ENCODE peak calls at places on chromosomes 13 and 19, in five cellular contexts. One of them, this sample, is unnamed.
A peak's percentile ranks its signal among the peaks of the same experiment; 100 is the strongest.

GRCh38 chr13:27770809-27771208 is 21.5 kb upstream of the GSX1 start:
- DNase-seq in K562: peak; percentile 26
- DNase-seq in HepG2: peak; percentile 42
- DNase-seq in H1: no peak
- DNase-seq in GM12891: no peak
- DNase-seq in this sample: no peak

GRCh38 chr13:112103971-112104872 is 37.3 kb downstream of the SOX1 start:
- DNase-seq in K562: no peak
- DNase-seq in HepG2: no peak
- DNase-seq in H1: peak; percentile 29
- DNase-seq in GM12891: no peak
- DNase-seq in this sample: no peak

GRCh38 chr19:16325671-16326400 is 1.2 kb downstream of the KLF2 start:
- DNase-seq in K562: no peak
- DNase-seq in HepG2: no peak
- DNase-seq in H1: no peak
- DNase-seq in GM12891: no peak
- DNase-seq in this sample: no peak

GRCh38 chr13:26895808-26896466 is 135.4 kb upstream of the GPR12 start:
- DNase-seq in K562: no peak
- DNase-seq in HepG2: no peak
- DNase-seq in H1: no peak
- DNase-seq in GM12891: no peak
- DNase-seq in this sample: no peak

GRCh38 chr13:82878536-82878935 is 1003.7 kb downstream of the SLITRK1 start:
- DNase-seq in K562: no peak
- DNase-seq in HepG2: no peak
- DNase-seq in H1: no peak
- DNase-seq in GM12891: no peak
- DNase-seq in this sample: no peak

GRCh38 chr19:40442328-40443130 is 1.6 kb downstream of the SERTAD3 start:
- DNase-seq in K562: peak; percentile 27
- DNase-seq in HepG2: no peak
- DNase-seq in H1: no peak
- DNase-seq in GM12891: no peak
- DNase-seq in this sample: no peak

GRCh38 chr13:50843256-50844043 is at the start of gene DLEU7:
- DNase-seq in K562: no peak
- DNase-seq in HepG2: no peak
- DNase-seq in H1: no peak
- DNase-seq in GM12891: no peak
- DNase-seq in this sample: no peak

GRCh38 chr13:67140006-67140405 is 90.1 kb downstream of the PCDH9 start:
- DNase-seq in K562: no peak
- DNase-seq in HepG2: no peak
- DNase-seq in H1: no peak
- DNase-seq in GM12891: no peak
- DNase-seq in this sample: no peak

GRCh38 chr19:46303702-46304397 is 7.0 kb downstream of the HIF3A start:
- DNase-seq in K562: peak; percentile 67
- DNase-seq in HepG2: no peak
- DNase-seq in H1: peak; percentile 94
- DNase-seq in GM12891: no peak
- DNase-seq in this sample: no peak

GRCh38 chr13:112714772-112715569 is 25.1 kb downstream of the ATP11A start:
- DNase-seq in K562: no peak
- DNase-seq in HepG2: peak; percentile 86
- DNase-seq in H1: no peak
- DNase-seq in GM12891: no peak
- DNase-seq in this sample: no peak

GRCh38 chr19:14404322-14404721 is 14.8 kb downstream of the DDX39A start:
- DNase-seq in K562: no peak
- DNase-seq in HepG2: no peak
- DNase-seq in H1: no peak
- DNase-seq in GM12891: no peak
- DNase-seq in this sample: no peak

GRCh38 chr19:55554749-55555152 is 9.4 kb upstream of the SBK3 start:
- DNase-seq in K562: no peak
- DNase-seq in HepG2: peak; percentile 68
- DNase-seq in H1: no peak
- DNase-seq in GM12891: no peak
- DNase-seq in this sample: no peak

GRCh38 chr19:49713236-49713845 is 22.4 kb downstream of the CPT1C start:
- DNase-seq in K562: no peak
- DNase-seq in HepG2: no peak
- DNase-seq in H1: no peak
- DNase-seq in GM12891: no peak
- DNase-seq in this sample: no peak

GRCh38 chr13:100131863-100132574 is 43.1 kb downstream of the PCCA start:
- DNase-seq in K562: peak; percentile 70
- DNase-seq in HepG2: peak; percentile 32
- DNase-seq in H1: no peak
- DNase-seq in GM12891: no peak
- DNase-seq in this sample: no peak

GRCh38 chr19:13033819-13034611 is 38.7 kb downstream of the NFIX start:
- DNase-seq in K562: peak; percentile 75
- DNase-seq in HepG2: peak; percentile 55
- DNase-seq in H1: no peak
- DNase-seq in GM12891: peak; percentile 66
- DNase-seq in this sample: peak; percentile 60
- TF ChIP-seq TAF1 in K562: no peak
- TF ChIP-seq TAF1 in HepG2: no peak
- TF ChIP-seq TAF1 in H1: no peak
- TF ChIP-seq TAF1 in GM12891: no peak
- TF ChIP-seq TAF1 in this sample: no peak

GRCh38 chr19:7467009-7467989 is 21.5 kb downstream of the PEX11G start:
- DNase-seq in K562: no peak
- DNase-seq in HepG2: no peak
- DNase-seq in H1: no peak
- DNase-seq in GM12891: no peak
- DNase-seq in this sample: no peak
- TF ChIP-seq POLR2A in K562: no peak
- TF ChIP-seq POLR2A in HepG2: no peak
- TF ChIP-seq POLR2A in H1: no peak
- TF ChIP-seq POLR2A in GM12891: no peak
- TF ChIP-seq POLR2A in this sample: no peak

GRCh38 chr19:3198901-3199700 is 13.4 kb downstream of the NCLN start:
- DNase-seq in K562: no peak
- DNase-seq in HepG2: no peak
- DNase-seq in H1: no peak
- DNase-seq in GM12891: no peak
- DNase-seq in this sample: no peak
- TF ChIP-seq POLR2AphosphoS5 in K562: peak; percentile 10
- TF ChIP-seq POLR2AphosphoS5 in HepG2: no peak
- TF ChIP-seq POLR2AphosphoS5 in H1: no peak
- TF ChIP-seq POLR2AphosphoS5 in GM12891: no peak
- TF ChIP-seq POLR2AphosphoS5 in this sample: no peak

GRCh38 chr13:30121666-30122065 is 185.7 kb downstream of the KATNAL1 start:
- DNase-seq in K562: no peak
- DNase-seq in HepG2: no peak
- DNase-seq in H1: no peak
- DNase-seq in GM12891: no peak
- DNase-seq in this sample: no peak

GRCh38 chr13:30126903-30127428 is 180.4 kb downstream of the KATNAL1 start:
- DNase-seq in K562: no peak
- DNase-seq in HepG2: no peak
- DNase-seq in H1: no peak
- DNase-seq in GM12891: no peak
- DNase-seq in this sample: no peak

GRCh38 chr13:30123575-30123974 is 183.8 kb downstream of the KATNAL1 start:
- DNase-seq in K562: no peak
- DNase-seq in HepG2: no peak
- DNase-seq in H1: no peak
- DNase-seq in GM12891: no peak
- DNase-seq in this sample: no peak

GRCh38 chr13:30125422-30126073 is 181.8 kb downstream of the KATNAL1 start:
- DNase-seq in K562: no peak
- DNase-seq in HepG2: peak; percentile 43
- DNase-seq in H1: no peak
- DNase-seq in GM12891: no peak
- DNase-seq in this sample: no peak

DNA sequence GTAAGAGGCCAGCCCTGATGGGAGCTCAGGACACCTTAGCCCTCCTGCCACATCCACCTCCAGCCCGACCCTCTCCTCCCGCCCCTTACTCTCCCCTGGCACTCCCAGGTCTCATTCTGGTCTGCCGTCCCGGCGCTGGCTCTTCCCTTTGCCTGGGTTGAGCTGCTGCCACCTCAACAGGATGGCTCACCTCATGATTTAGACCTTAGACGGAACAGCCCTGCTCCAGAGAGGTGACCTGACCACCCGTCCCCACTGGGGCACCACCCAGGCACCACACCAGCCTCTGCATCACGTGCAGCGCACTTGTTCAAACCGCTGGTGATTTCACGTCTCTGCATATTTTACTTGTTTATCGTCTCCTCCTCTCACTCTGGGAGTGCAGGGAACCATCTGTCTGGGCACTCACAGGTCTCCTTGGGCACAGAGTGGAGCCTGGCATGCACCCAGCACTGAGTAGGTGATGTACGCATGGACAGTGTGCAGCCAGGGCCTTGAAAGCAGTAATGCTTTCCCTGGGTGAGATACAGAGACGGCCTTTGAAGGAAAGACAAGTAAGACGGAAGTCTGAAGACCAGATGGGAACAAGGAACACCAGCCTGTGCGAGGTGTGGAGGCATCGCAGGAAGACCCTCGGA is 183.1 kb downstream of the KATNAL1 start:
- DNase-seq in K562: no peak
- DNase-seq in HepG2: no peak
- DNase-seq in H1: no peak
- DNase-seq in GM12891: no peak
- DNase-seq in this sample: no peak
- TF ChIP-seq TAF1 in K562: no peak
- TF ChIP-seq TAF1 in HepG2: no peak
- TF ChIP-seq TAF1 in H1: no peak
- TF ChIP-seq TAF1 in GM12891: no peak
- TF ChIP-seq TAF1 in this sample: no peak

GRCh38 chr13:91347212-91347995 is at the start of gene MIR17HG:
- DNase-seq in K562: peak; percentile 100
- DNase-seq in HepG2: peak; percentile 84
- DNase-seq in H1: peak; percentile 63
- DNase-seq in GM12891: peak; percentile 45
- DNase-seq in this sample: peak; percentile 42
- TF ChIP-seq POLR2A in K562: no peak
- TF ChIP-seq POLR2A in HepG2: peak; percentile 91
- TF ChIP-seq POLR2A in H1: peak; percentile 98
- TF ChIP-seq POLR2A in GM12891: peak; percentile 66
- TF ChIP-seq POLR2A in this sample: peak; percentile 86

GRCh38 chr19:41872384-41872774 is 4.7 kb upstream of the CD79A start:
- DNase-seq in K562: peak; percentile 39
- DNase-seq in HepG2: no peak
- DNase-seq in H1: no peak
- DNase-seq in GM12891: no peak
- DNase-seq in this sample: no peak
- TF ChIP-seq POLR2AphosphoS5 in K562: no peak
- TF ChIP-seq POLR2AphosphoS5 in HepG2: peak; percentile 38
- TF ChIP-seq POLR2AphosphoS5 in H1: peak; percentile 74
- TF ChIP-seq POLR2AphosphoS5 in GM12891: no peak
- TF ChIP-seq POLR2AphosphoS5 in this sample: no peak

GRCh38 chr13:33053397-33054066 is 37.3 kb downstream of the KL start:
- DNase-seq in K562: no peak
- DNase-seq in HepG2: peak; percentile 85
- DNase-seq in H1: no peak
- DNase-seq in GM12891: no peak
- DNase-seq in this sample: no peak

GRCh38 chr13:33051632-33052031 is 35.4 kb downstream of the KL start:
- DNase-seq in K562: no peak
- DNase-seq in HepG2: no peak
- DNase-seq in H1: no peak
- DNase-seq in GM12891: no peak
- DNase-seq in this sample: no peak

GRCh38 chr13:33057019-33057785 is 41.0 kb downstream of the KL start:
- DNase-seq in K562: peak; percentile 5
- DNase-seq in HepG2: peak; percentile 29
- DNase-seq in H1: no peak
- DNase-seq in GM12891: peak; percentile 26
- DNase-seq in this sample: peak; percentile 24

GRCh38 chr13:33050161-33050560 is 33.9 kb downstream of the KL start:
- DNase-seq in K562: no peak
- DNase-seq in HepG2: no peak
- DNase-seq in H1: no peak
- DNase-seq in GM12891: no peak
- DNase-seq in this sample: no peak

GRCh38 chr13:33052446-33052845 is 36.2 kb downstream of the KL start:
- DNase-seq in K562: no peak
- DNase-seq in HepG2: no peak
- DNase-seq in H1: no peak
- DNase-seq in GM12891: no peak
- DNase-seq in this sample: no peak
- TF ChIP-seq TAF1 in K562: no peak
- TF ChIP-seq TAF1 in HepG2: no peak
- TF ChIP-seq TAF1 in H1: no peak
- TF ChIP-seq TAF1 in GM12891: no peak
- TF ChIP-seq TAF1 in this sample: no peak

GRCh38 chr19:42115219-42115618 is 17.0 kb downstream of the POU2F2 start:
- DNase-seq in K562: no peak
- DNase-seq in HepG2: no peak
- DNase-seq in H1: no peak
- DNase-seq in GM12891: no peak
- DNase-seq in this sample: no peak
- TF ChIP-seq POLR2A in K562: no peak
- TF ChIP-seq POLR2A in HepG2: no peak
- TF ChIP-seq POLR2A in H1: no peak
- TF ChIP-seq POLR2A in GM12891: no peak
- TF ChIP-seq POLR2A in this sample: no peak